ENCODE peak calls at places on chromosomes 16 and 17, in six cellular contexts. U, L, G, C, X and M are unnamed samples.

GRCh38 chr16:2692948-2693651 is 10.8 kb downstream of the KCTD5 start:
- DNase-seq in X (no peak), L (no peak), C (no peak), G (no peak), U (no peak), M (no peak)

GRCh38 chr16:13305019-13305755 is 403.8 kb downstream of the SHISA9 start:
- DNase-seq in X (no peak), U (no peak), L (no peak), C (no peak), G (no peak), M (no peak)

GRCh38 chr17:51709867-51710266 is 448.6 kb downstream of the CA10 start:
- DNase-seq in U (no peak), L (no peak), C (no peak), G (no peak), X (no peak), M (no peak)

GRCh38 chr16:84449156-84450140 is 55.0 kb downstream of the MEAK7 start:
- DNase-seq in L (peak; percentile 29), C (no peak), G (no peak), U (no peak), X (no peak), M (no peak)

GRCh38 chr16:49679085-49679484 is 176.8 kb downstream of the ZNF423 start:
- DNase-seq in L (no peak), U (no peak), G (no peak), X (no peak), C (no peak), M (no peak)

GRCh38 chr17:77322534-77323412 is 182.0 kb downstream of the SEC14L1 start:
- DNase-seq in X (no peak), C (peak; percentile 97), G (peak; percentile 99), U (peak; percentile 26), L (no peak), M (peak; percentile 87)

GRCh38 chr17:35088911-35089845 is 25.7 kb upstream of the RFFL start:
- DNase-seq in C (peak; percentile 84), L (peak; percentile 86), U (peak; percentile 72), X (peak; percentile 85), G (peak; percentile 87), M (peak; percentile 95)

GRCh38 chr17:13085578-13085977 is 67.8 kb upstream of the ELAC2 start:
- DNase-seq in G (no peak), L (no peak), X (no peak), C (no peak), U (no peak), M (no peak)